ENCODE peak calls at places on chromosome 20, in six cellular contexts. One of them, this sample, is unnamed.

GRCh38 chr20:61045876-61046585 is 206.0 kb upstream of the CDH4 start:
- DNase-seq in A549: no peak
- DNase-seq in heart left ventricle: no peak
- DNase-seq in IMR-90: no peak
- DNase-seq in gastrocnemius medialis: no peak
- DNase-seq in adrenal gland: no peak
- DNase-seq in this sample: no peak

GRCh38 chr20:54680872-54681297 is 205.5 kb downstream of the DOK5 start:
- DNase-seq in heart left ventricle: no peak
- DNase-seq in gastrocnemius medialis: no peak
- DNase-seq in A549: no peak
- DNase-seq in adrenal gland: peak
- DNase-seq in IMR-90: peak
- DNase-seq in this sample: peak

GRCh38 chr20:35588397-35588796 is 27.2 kb upstream of the SPAG4 start:
- DNase-seq in A549: no peak
- DNase-seq in gastrocnemius medialis: no peak
- DNase-seq in heart left ventricle: no peak
- DNase-seq in adrenal gland: no peak
- DNase-seq in IMR-90: no peak
- DNase-seq in this sample: no peak

GRCh38 chr20:38934530-38934929 is 8.3 kb downstream of the FAM83D start:
- DNase-seq in gastrocnemius medialis: no peak
- DNase-seq in A549: no peak
- DNase-seq in IMR-90: no peak
- DNase-seq in heart left ventricle: no peak
- DNase-seq in adrenal gland: no peak
- DNase-seq in this sample: no peak

GRCh38 chr20:45983279-45983743 is 11.3 kb upstream of the ZNF335 start:
- DNase-seq in IMR-90: no peak
- DNase-seq in A549: no peak
- DNase-seq in adrenal gland: no peak
- DNase-seq in heart left ventricle: no peak
- DNase-seq in gastrocnemius medialis: no peak
- DNase-seq in this sample: no peak

GRCh38 chr20:38985603-38986170 is 23.5 kb downstream of the DHX35 start:
- DNase-seq in gastrocnemius medialis: no peak
- DNase-seq in A549: no peak
- DNase-seq in heart left ventricle: no peak
- DNase-seq in IMR-90: peak
- DNase-seq in adrenal gland: no peak
- DNase-seq in this sample: no peak

GRCh38 chr20:12598894-12599293 is 409.9 kb upstream of the SPTLC3 start:
- DNase-seq in gastrocnemius medialis: no peak
- DNase-seq in IMR-90: no peak
- DNase-seq in A549: no peak
- DNase-seq in adrenal gland: no peak
- DNase-seq in heart left ventricle: no peak
- DNase-seq in this sample: no peak

GRCh38 chr20:44457016-44457415 is 18.7 kb upstream of the TTPAL start:
- DNase-seq in gastrocnemius medialis: no peak
- DNase-seq in A549: no peak
- DNase-seq in IMR-90: no peak
- DNase-seq in heart left ventricle: no peak
- DNase-seq in adrenal gland: no peak
- DNase-seq in this sample: no peak

GRCh38 chr20:36455972-36456625 is 85.2 kb upstream of the MYL9 start:
- DNase-seq in heart left ventricle: no peak
- DNase-seq in A549: no peak
- DNase-seq in gastrocnemius medialis: no peak
- DNase-seq in IMR-90: no peak
- DNase-seq in adrenal gland: no peak
- DNase-seq in this sample: no peak

GRCh38 chr20:43448748-43449535 is 8.8 kb upstream of the SRSF6 start:
- DNase-seq in IMR-90: peak
- DNase-seq in adrenal gland: peak
- DNase-seq in gastrocnemius medialis: no peak
- DNase-seq in heart left ventricle: no peak
- DNase-seq in A549: peak
- DNase-seq in this sample: peak

GRCh38 chr20:35702824-35703695 is 3.9 kb downstream of the ROMO1 start:
- DNase-seq in heart left ventricle: no peak
- DNase-seq in A549: no peak
- DNase-seq in gastrocnemius medialis: no peak
- DNase-seq in IMR-90: no peak
- DNase-seq in adrenal gland: no peak
- DNase-seq in this sample: no peak

GRCh38 chr20:34017610-34018009 is 23.9 kb downstream of the RALY start:
- DNase-seq in adrenal gland: no peak
- DNase-seq in IMR-90: peak
- DNase-seq in gastrocnemius medialis: no peak
- DNase-seq in heart left ventricle: no peak
- DNase-seq in A549: no peak
- DNase-seq in this sample: peak

GRCh38 chr20:17635846-17636245 is 46.2 kb downstream of the RRBP1 start:
- DNase-seq in IMR-90: peak
- DNase-seq in A549: no peak
- DNase-seq in heart left ventricle: no peak
- DNase-seq in adrenal gland: peak
- DNase-seq in gastrocnemius medialis: no peak
- DNase-seq in this sample: no peak

GRCh38 chr20:55561259-55561658 is 444.1 kb downstream of the CBLN4 start:
- DNase-seq in heart left ventricle: no peak
- DNase-seq in gastrocnemius medialis: no peak
- DNase-seq in adrenal gland: no peak
- DNase-seq in IMR-90: no peak
- DNase-seq in A549: no peak
- DNase-seq in this sample: no peak

GRCh38 chr20:11581271-11581670 is 336.4 kb upstream of the BTBD3 start:
- DNase-seq in IMR-90: no peak
- DNase-seq in heart left ventricle: no peak
- DNase-seq in gastrocnemius medialis: no peak
- DNase-seq in A549: no peak
- DNase-seq in adrenal gland: no peak
- DNase-seq in this sample: no peak

GRCh38 chr20:1491891-1492642 is 847 bp upstream of the SIRPB2 start:
- DNase-seq in adrenal gland: no peak
- DNase-seq in heart left ventricle: no peak
- DNase-seq in A549: no peak
- DNase-seq in IMR-90: no peak
- DNase-seq in gastrocnemius medialis: no peak
- DNase-seq in this sample: no peak

GRCh38 chr20:11716239-11716944 is 201.3 kb upstream of the BTBD3 start:
- DNase-seq in gastrocnemius medialis: no peak
- DNase-seq in A549: peak
- DNase-seq in adrenal gland: no peak
- DNase-seq in IMR-90: peak
- DNase-seq in heart left ventricle: no peak
- DNase-seq in this sample: peak

DNA sequence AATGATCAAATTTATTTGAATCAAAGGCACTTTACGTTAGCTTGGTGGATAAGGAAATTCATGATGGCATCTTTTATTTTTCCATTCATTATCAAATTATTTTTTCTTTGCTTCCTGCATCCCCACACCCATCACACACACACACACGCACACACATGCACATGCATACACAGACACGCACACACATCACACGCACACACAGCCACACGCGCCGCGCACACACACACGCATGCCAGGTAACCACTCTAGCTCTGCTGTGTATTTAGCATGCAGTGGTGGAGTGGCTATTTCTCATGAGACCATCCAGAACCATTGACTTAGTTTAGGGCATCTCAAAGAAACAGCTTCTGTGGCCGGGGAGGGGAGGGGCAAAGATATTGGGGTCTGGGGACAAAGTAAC is 47.0 kb downstream of the GNAS start:
- DNase-seq in gastrocnemius medialis: no peak
- DNase-seq in adrenal gland: no peak
- DNase-seq in heart left ventricle: no peak
- DNase-seq in IMR-90: no peak
- DNase-seq in A549: no peak
- DNase-seq in this sample: no peak
- TF ChIP-seq POLR2A in gastrocnemius medialis: no peak
- TF ChIP-seq POLR2A in adrenal gland: no peak
- TF ChIP-seq POLR2A in heart left ventricle: no peak
- TF ChIP-seq POLR2A in IMR-90: no peak
- TF ChIP-seq POLR2A in A549: no peak
- TF ChIP-seq POLR2A in this sample: no peak

GRCh38 chr20:19893356-19893755 is 123.8 kb upstream of the NAA20 start:
- DNase-seq in gastrocnemius medialis: no peak
- DNase-seq in heart left ventricle: no peak
- DNase-seq in IMR-90: no peak
- DNase-seq in adrenal gland: no peak
- DNase-seq in A549: no peak
- DNase-seq in this sample: no peak

GRCh38 chr20:19889011-19889953 is 127.9 kb upstream of the NAA20 start:
- DNase-seq in adrenal gland: peak
- DNase-seq in A549: no peak
- DNase-seq in gastrocnemius medialis: no peak
- DNase-seq in IMR-90: peak
- DNase-seq in heart left ventricle: peak
- DNase-seq in this sample: peak

GRCh38 chr20:19888269-19888669 is 128.9 kb upstream of the NAA20 start:
- DNase-seq in adrenal gland: no peak
- DNase-seq in heart left ventricle: peak
- DNase-seq in gastrocnemius medialis: no peak
- DNase-seq in IMR-90: no peak
- DNase-seq in A549: no peak
- DNase-seq in this sample: no peak

GRCh38 chr20:19887566-19888268 is 129.4 kb upstream of the NAA20 start:
- DNase-seq in gastrocnemius medialis: no peak
- DNase-seq in adrenal gland: no peak
- DNase-seq in A549: no peak
- DNase-seq in IMR-90: no peak
- DNase-seq in heart left ventricle: no peak
- DNase-seq in this sample: no peak

GRCh38 chr20:19890358-19891117 is 126.6 kb upstream of the NAA20 start:
- DNase-seq in A549: no peak
- DNase-seq in adrenal gland: no peak
- DNase-seq in heart left ventricle: no peak
- DNase-seq in gastrocnemius medialis: no peak
- DNase-seq in IMR-90: no peak
- DNase-seq in this sample: no peak
- TF ChIP-seq POLR2A in A549: no peak
- TF ChIP-seq POLR2A in adrenal gland: no peak
- TF ChIP-seq POLR2A in heart left ventricle: no peak
- TF ChIP-seq POLR2A in gastrocnemius medialis: no peak
- TF ChIP-seq POLR2A in IMR-90: no peak
- TF ChIP-seq POLR2A in this sample: no peak

GRCh38 chr20:62910777-62911497 is 15.4 kb downstream of the DIDO1 start:
- DNase-seq in IMR-90: no peak
- DNase-seq in A549: no peak
- DNase-seq in adrenal gland: no peak
- DNase-seq in heart left ventricle: no peak
- DNase-seq in gastrocnemius medialis: no peak
- DNase-seq in this sample: no peak

GRCh38 chr20:62907377-62908317 is 18.7 kb downstream of the DIDO1 start:
- DNase-seq in adrenal gland: no peak
- DNase-seq in IMR-90: peak
- DNase-seq in A549: no peak
- DNase-seq in gastrocnemius medialis: no peak
- DNase-seq in heart left ventricle: no peak
- DNase-seq in this sample: no peak

GRCh38 chr20:62911701-62912280 is 14.5 kb downstream of the DIDO1 start:
- DNase-seq in A549: no peak
- DNase-seq in adrenal gland: no peak
- DNase-seq in heart left ventricle: no peak
- DNase-seq in gastrocnemius medialis: no peak
- DNase-seq in IMR-90: no peak
- DNase-seq in this sample: no peak

GRCh38 chr20:62908971-62909791 is 17.1 kb downstream of the DIDO1 start:
- DNase-seq in heart left ventricle: no peak
- DNase-seq in A549: no peak
- DNase-seq in gastrocnemius medialis: no peak
- DNase-seq in adrenal gland: no peak
- DNase-seq in IMR-90: no peak
- DNase-seq in this sample: no peak

GRCh38 chr20:62910217-62910766 is 16.0 kb downstream of the DIDO1 start:
- DNase-seq in adrenal gland: no peak
- DNase-seq in gastrocnemius medialis: no peak
- DNase-seq in A549: no peak
- DNase-seq in heart left ventricle: no peak
- DNase-seq in IMR-90: no peak
- DNase-seq in this sample: no peak
- TF ChIP-seq POLR2A in adrenal gland: no peak
- TF ChIP-seq POLR2A in gastrocnemius medialis: no peak
- TF ChIP-seq POLR2A in A549: no peak
- TF ChIP-seq POLR2A in heart left ventricle: no peak
- TF ChIP-seq POLR2A in IMR-90: no peak
- TF ChIP-seq POLR2A in this sample: no peak

GRCh38 chr20:62799036-62799435 is 2.8 kb downstream of the MRGBP start:
- DNase-seq in gastrocnemius medialis: no peak
- DNase-seq in A549: no peak
- DNase-seq in heart left ventricle: no peak
- DNase-seq in IMR-90: no peak
- DNase-seq in adrenal gland: no peak
- DNase-seq in this sample: no peak

GRCh38 chr20:62799873-62800272 is 3.6 kb downstream of the MRGBP start:
- DNase-seq in IMR-90: no peak
- DNase-seq in heart left ventricle: no peak
- DNase-seq in adrenal gland: no peak
- DNase-seq in gastrocnemius medialis: no peak
- DNase-seq in A549: no peak
- DNase-seq in this sample: no peak

GRCh38 chr20:62799459-62799858 is 3.2 kb downstream of the MRGBP start:
- DNase-seq in IMR-90: no peak
- DNase-seq in gastrocnemius medialis: no peak
- DNase-seq in heart left ventricle: no peak
- DNase-seq in adrenal gland: no peak
- DNase-seq in A549: no peak
- DNase-seq in this sample: no peak

GRCh38 chr20:62796699-62797491 is 622 bp downstream of the MRGBP start:
- DNase-seq in heart left ventricle: no peak
- DNase-seq in gastrocnemius medialis: no peak
- DNase-seq in adrenal gland: peak
- DNase-seq in IMR-90: no peak
- DNase-seq in A549: no peak
- DNase-seq in this sample: no peak

DNA sequence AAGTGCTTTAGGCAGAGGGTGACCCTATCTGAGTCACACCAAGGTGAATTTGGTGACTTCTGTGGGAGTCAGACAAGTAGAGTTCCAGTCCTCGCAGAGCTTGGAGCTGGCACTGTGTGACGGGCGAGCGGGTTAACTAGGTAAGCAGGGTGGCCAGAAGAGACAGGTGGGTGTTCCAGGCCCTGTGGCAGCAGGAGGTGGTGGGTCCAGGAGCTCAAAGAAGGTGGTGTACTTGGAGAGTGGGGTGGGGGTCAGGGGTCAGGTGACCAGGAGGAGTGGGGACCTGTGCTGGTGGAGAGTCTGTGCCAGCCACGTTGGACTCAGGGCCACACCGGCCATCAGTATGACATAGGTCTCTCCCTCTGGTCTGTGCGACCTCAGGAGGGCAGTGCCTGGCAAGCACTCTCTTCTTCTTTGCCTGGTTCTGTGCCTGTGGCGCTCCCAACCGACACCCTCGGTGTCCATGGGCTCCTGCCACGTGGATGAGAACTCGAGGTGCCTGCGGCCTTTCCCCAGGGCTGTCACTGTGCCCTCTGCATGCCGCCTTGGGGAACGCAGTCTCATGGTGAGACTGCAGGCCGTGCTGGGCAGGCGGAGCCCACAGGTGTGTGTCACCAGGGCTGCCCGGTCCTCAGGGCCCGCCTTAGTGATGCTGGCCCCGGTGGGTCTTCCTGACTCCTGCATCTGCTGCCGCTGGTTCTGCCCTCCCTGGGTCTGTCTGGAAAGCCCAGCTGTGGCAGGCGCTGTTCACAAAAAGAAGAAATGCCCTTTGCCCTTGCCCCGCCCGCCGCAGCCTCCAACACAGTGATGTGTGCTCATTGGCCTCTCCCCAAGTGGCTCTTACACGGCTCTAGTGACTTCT is 1.6 kb downstream of the MRGBP start:
- DNase-seq in heart left ventricle: no peak
- DNase-seq in A549: no peak
- DNase-seq in gastrocnemius medialis: no peak
- DNase-seq in IMR-90: no peak
- DNase-seq in adrenal gland: no peak
- DNase-seq in this sample: no peak
- TF ChIP-seq POLR2A in heart left ventricle: no peak
- TF ChIP-seq POLR2A in A549: no peak
- TF ChIP-seq POLR2A in gastrocnemius medialis: no peak
- TF ChIP-seq POLR2A in IMR-90: no peak
- TF ChIP-seq POLR2A in adrenal gland: no peak
- TF ChIP-seq POLR2A in this sample: no peak